ENCODE peak calls at places on chromosomes 6 and 20, in four cellular contexts. One of them, this sample, is unnamed.

GRCh38 chr6:151216812-151217211 is 23.0 kb upstream of the AKAP12 start:
- DNase-seq in IMR-90: no peak
- DNase-seq in mesendoderm: no peak
- DNase-seq in H9: no peak
- DNase-seq in this sample: no peak

GRCh38 chr6:3159805-3160781 is 2.7 kb upstream of the TUBB2A start:
- DNase-seq in IMR-90: no peak
- DNase-seq in mesendoderm: peak
- DNase-seq in H9: peak
- DNase-seq in this sample: peak

GRCh38 chr6:170222498-170223471 is 68.1 kb downstream of the DLL1 start:
- DNase-seq in mesendoderm: no peak
- DNase-seq in IMR-90: no peak
- DNase-seq in H9: no peak
- DNase-seq in this sample: no peak

GRCh38 chr20:43749734-43750294 is 23.0 kb upstream of the GTSF1L start:
- DNase-seq in IMR-90: peak
- DNase-seq in H9: peak
- DNase-seq in mesendoderm: peak
- DNase-seq in this sample: peak

GRCh38 chr20:43188861-43189613 is 669 bp downstream of the PTPRT start:
- DNase-seq in mesendoderm: peak
- DNase-seq in IMR-90: no peak
- DNase-seq in H9: peak
- DNase-seq in this sample: no peak

GRCh38 chr6:37013516-37014491 is 8.3 kb downstream of the FGD2 start:
- DNase-seq in H9: no peak
- DNase-seq in IMR-90: no peak
- DNase-seq in mesendoderm: no peak
- DNase-seq in this sample: no peak

GRCh38 chr6:112016335-112016734 is 37.6 kb upstream of the CCN6 start:
- DNase-seq in IMR-90: peak
- DNase-seq in mesendoderm: no peak
- DNase-seq in H9: no peak
- DNase-seq in this sample: no peak

GRCh38 chr6:149320745-149321240 is 3.3 kb downstream of the TAB2 start:
- DNase-seq in mesendoderm: no peak
- DNase-seq in IMR-90: no peak
- DNase-seq in H9: no peak
- DNase-seq in this sample: peak

GRCh38 chr6:28206527-28207243 is 18.4 kb upstream of the ZSCAN9 start:
- DNase-seq in H9: peak
- DNase-seq in IMR-90: peak
- DNase-seq in mesendoderm: peak
- DNase-seq in this sample: no peak

GRCh38 chr6:82955841-82956240 is 109.8 kb downstream of the UBE3D start:
- DNase-seq in IMR-90: peak
- DNase-seq in mesendoderm: no peak
- DNase-seq in H9: no peak
- DNase-seq in this sample: peak

GRCh38 chr6:108565091-108565766 is 4.5 kb downstream of the FOXO3 start:
- DNase-seq in mesendoderm: no peak
- DNase-seq in IMR-90: no peak
- DNase-seq in H9: no peak
- DNase-seq in this sample: no peak

GRCh38 chr6:32244946-32245398 is 21.1 kb upstream of the NOTCH4 start:
- DNase-seq in H9: peak
- DNase-seq in IMR-90: peak
- DNase-seq in mesendoderm: peak
- DNase-seq in this sample: peak

GRCh38 chr20:57579898-57580447 is 19.1 kb downstream of the PCK1 start:
- DNase-seq in IMR-90: no peak
- DNase-seq in mesendoderm: no peak
- DNase-seq in H9: no peak
- DNase-seq in this sample: peak

GRCh38 chr6:13014551-13015378 is 298.2 kb downstream of the PHACTR1 start:
- DNase-seq in IMR-90: no peak
- DNase-seq in H9: peak
- DNase-seq in mesendoderm: peak
- DNase-seq in this sample: no peak

GRCh38 chr6:19892250-19892649 is 55.1 kb downstream of the ID4 start:
- DNase-seq in IMR-90: no peak
- DNase-seq in mesendoderm: peak
- DNase-seq in H9: no peak
- DNase-seq in this sample: peak

GRCh38 chr6:33117826-33118277 is 42.1 kb downstream of the HLA-DPB1 start:
- DNase-seq in IMR-90: no peak
- DNase-seq in mesendoderm: peak
- DNase-seq in H9: peak
- DNase-seq in this sample: no peak

GRCh38 chr20:36149012-36149411 is 5.5 kb upstream of the EPB41L1 start:
- DNase-seq in H9: no peak
- DNase-seq in mesendoderm: no peak
- DNase-seq in IMR-90: no peak
- DNase-seq in this sample: no peak

GRCh38 chr20:51581571-51581970 is 39.1 kb upstream of the NFATC2 start:
- DNase-seq in IMR-90: no peak
- DNase-seq in mesendoderm: no peak
- DNase-seq in H9: no peak
- DNase-seq in this sample: no peak

GRCh38 chr20:709864-710761 is 34.5 kb upstream of the SCRT2 start:
- DNase-seq in mesendoderm: peak
- DNase-seq in IMR-90: no peak
- DNase-seq in H9: peak
- DNase-seq in this sample: no peak

GRCh38 chr6:9463311-9463710 is 951.6 kb downstream of the TFAP2A start:
- DNase-seq in mesendoderm: no peak
- DNase-seq in IMR-90: no peak
- DNase-seq in H9: no peak
- DNase-seq in this sample: no peak

GRCh38 chr6:125357515-125358256 is 55.9 kb upstream of the HDDC2 start:
- DNase-seq in IMR-90: no peak
- DNase-seq in mesendoderm: no peak
- DNase-seq in H9: no peak
- DNase-seq in this sample: no peak

DNA sequence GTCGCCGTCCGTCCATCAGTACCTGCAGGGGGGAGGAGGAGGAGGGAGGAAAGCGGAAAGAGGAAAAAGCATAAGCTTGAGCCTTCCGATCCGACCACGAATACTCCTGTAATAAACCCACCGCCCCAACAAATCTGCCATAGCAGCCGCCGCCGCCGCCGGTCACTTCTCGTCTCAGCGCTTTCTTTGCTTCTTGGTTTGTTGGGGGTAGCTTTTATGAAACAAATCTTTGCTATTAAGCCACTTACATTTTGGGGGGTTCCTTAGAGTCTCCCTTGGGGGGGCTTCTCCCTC is 277 bp downstream of the ADGRB3 start:
- DNase-seq in H9: no peak
- DNase-seq in IMR-90: no peak
- DNase-seq in mesendoderm: no peak
- DNase-seq in this sample: no peak
- H4K8ac ChIP-seq in H9: no peak
- H4K8ac ChIP-seq in IMR-90: no peak
- H4K8ac ChIP-seq in mesendoderm: no peak
- H4K8ac ChIP-seq in this sample: no peak

GRCh38 chr20:15339264-15339663 is 1001.9 kb upstream of the FLRT3 start:
- DNase-seq in H9: no peak
- DNase-seq in IMR-90: no peak
- DNase-seq in mesendoderm: no peak
- DNase-seq in this sample: no peak
- H2BK5ac ChIP-seq in H9: no peak
- H2BK5ac ChIP-seq in IMR-90: no peak
- H2BK5ac ChIP-seq in mesendoderm: no peak
- H2BK5ac ChIP-seq in this sample: no peak

DNA sequence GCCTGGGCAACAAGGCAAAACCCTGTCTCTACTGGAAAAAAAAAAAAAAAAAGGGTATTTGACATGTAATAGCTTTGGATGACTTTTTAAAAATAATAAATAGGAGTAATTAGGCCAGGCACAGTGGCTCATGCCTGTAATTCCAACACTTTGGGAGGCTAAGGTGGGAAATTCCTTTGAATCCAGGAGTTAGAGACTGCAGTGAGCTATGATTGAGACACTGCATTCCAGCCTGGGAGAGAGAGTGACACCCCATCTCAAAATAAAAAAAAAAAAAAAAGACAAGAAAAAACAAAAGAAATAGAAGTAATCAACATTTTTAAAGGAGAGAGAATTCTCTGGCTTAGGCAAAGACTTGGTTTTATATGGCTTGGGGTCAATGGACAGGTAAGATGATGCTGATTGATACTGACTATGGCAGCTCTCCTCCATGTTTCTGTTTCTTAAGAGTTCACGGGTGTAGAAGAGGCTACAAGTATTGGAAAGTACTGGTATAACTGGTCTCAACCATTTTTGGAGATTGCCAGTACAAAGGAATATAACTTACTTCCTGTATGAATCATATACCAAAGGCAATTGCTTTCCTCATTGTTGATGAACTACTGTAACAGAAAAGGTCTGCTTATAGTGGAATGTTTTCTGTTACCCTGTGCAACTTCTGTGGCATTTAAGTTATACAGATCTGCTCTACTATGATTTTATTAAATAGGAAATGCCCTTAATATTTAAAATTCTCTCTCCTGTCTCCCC is 10.1 kb downstream of the MAP3K5 start:
- DNase-seq in IMR-90: peak
- DNase-seq in mesendoderm: peak
- DNase-seq in H9: no peak
- DNase-seq in this sample: no peak
- H4K8ac ChIP-seq in IMR-90: peak
- H4K8ac ChIP-seq in mesendoderm: no peak
- H4K8ac ChIP-seq in H9: no peak
- H4K8ac ChIP-seq in this sample: no peak

DNA sequence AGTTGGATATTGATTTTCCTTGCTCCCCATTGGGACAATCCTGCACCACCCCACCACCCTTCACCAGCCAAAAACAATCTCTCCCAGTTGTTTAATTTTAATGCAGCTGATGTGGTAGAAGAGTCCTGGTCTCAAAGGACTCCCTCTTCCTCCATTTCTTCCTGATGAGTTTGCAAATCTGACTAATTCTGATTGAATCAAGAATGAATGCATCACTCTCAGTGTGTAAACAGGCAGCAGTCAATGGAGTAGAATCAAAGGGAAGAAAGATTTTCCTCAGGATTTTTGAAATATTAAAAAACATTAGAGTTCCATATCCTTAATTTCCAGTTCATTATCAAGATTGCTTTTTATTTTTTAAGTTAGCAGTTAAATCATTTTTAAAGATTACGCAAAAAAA is 54.0 kb downstream of the PLG start:
- DNase-seq in H9: no peak
- DNase-seq in mesendoderm: no peak
- DNase-seq in IMR-90: no peak
- DNase-seq in this sample: no peak
- H2BK5ac ChIP-seq in H9: no peak
- H2BK5ac ChIP-seq in mesendoderm: no peak
- H2BK5ac ChIP-seq in IMR-90: no peak
- H2BK5ac ChIP-seq in this sample: no peak

GRCh38 chr20:58892126-58892931 is 39.8 kb downstream of the GNAS start:
- DNase-seq in H9: peak
- DNase-seq in IMR-90: peak
- DNase-seq in mesendoderm: peak
- DNase-seq in this sample: peak
- H4K8ac ChIP-seq in H9: no peak
- H4K8ac ChIP-seq in IMR-90: peak
- H4K8ac ChIP-seq in mesendoderm: peak
- H4K8ac ChIP-seq in this sample: peak

GRCh38 chr20:63930971-63931553 is 25.2 kb downstream of the UCKL1 start:
- DNase-seq in IMR-90: no peak
- DNase-seq in mesendoderm: no peak
- DNase-seq in H9: no peak
- DNase-seq in this sample: no peak

GRCh38 chr20:63932606-63933160 is 23.5 kb downstream of the UCKL1 start:
- DNase-seq in H9: no peak
- DNase-seq in IMR-90: no peak
- DNase-seq in mesendoderm: peak
- DNase-seq in this sample: no peak

GRCh38 chr20:63926298-63926697 is 29.9 kb downstream of the UCKL1 start:
- DNase-seq in mesendoderm: no peak
- DNase-seq in H9: no peak
- DNase-seq in IMR-90: no peak
- DNase-seq in this sample: no peak

GRCh38 chr20:63931735-63932134 is 24.5 kb downstream of the UCKL1 start:
- DNase-seq in IMR-90: no peak
- DNase-seq in mesendoderm: no peak
- DNase-seq in H9: no peak
- DNase-seq in this sample: no peak

GRCh38 chr20:63929071-63929470 is 27.1 kb downstream of the UCKL1 start:
- DNase-seq in mesendoderm: no peak
- DNase-seq in H9: no peak
- DNase-seq in IMR-90: no peak
- DNase-seq in this sample: no peak
- H2BK5ac ChIP-seq in mesendoderm: no peak
- H2BK5ac ChIP-seq in H9: no peak
- H2BK5ac ChIP-seq in IMR-90: no peak
- H2BK5ac ChIP-seq in this sample: no peak